ENCODE peak calls at places on chromosomes 4 and X, in ten cellular contexts. One of them, this sample, is unnamed.

GRCh38 chr4:153509724-153510123 is 43.6 kb downstream of the TMEM131L start:
- DNase-seq in WTC11: no peak
- DNase-seq in brain microvascular endothelial cell: no peak
- DNase-seq in MCF 10A: no peak
- DNase-seq in fibroblast of mammary gland: no peak
- DNase-seq in K562: no peak
- DNase-seq in neural progenitor cell: no peak
- DNase-seq in astrocyte of the spinal cord: no peak
- DNase-seq in HL-60: no peak
- DNase-seq in OCI-LY7: no peak
- DNase-seq in this sample: no peak

GRCh38 chr4:33882246-33882990 is 2361.9 kb downstream of the ARAP2 start:
- DNase-seq in WTC11: no peak
- DNase-seq in HL-60: no peak
- DNase-seq in astrocyte of the spinal cord: peak
- DNase-seq in MCF 10A: no peak
- DNase-seq in OCI-LY7: no peak
- DNase-seq in brain microvascular endothelial cell: no peak
- DNase-seq in neural progenitor cell: no peak
- DNase-seq in fibroblast of mammary gland: peak
- DNase-seq in K562: no peak
- DNase-seq in this sample: no peak

GRCh38 chr4:95507561-95507960 is 41.2 kb downstream of the UNC5C start:
- DNase-seq in MCF 10A: no peak
- DNase-seq in neural progenitor cell: no peak
- DNase-seq in fibroblast of mammary gland: no peak
- DNase-seq in OCI-LY7: no peak
- DNase-seq in astrocyte of the spinal cord: no peak
- DNase-seq in brain microvascular endothelial cell: no peak
- DNase-seq in HL-60: no peak
- DNase-seq in WTC11: no peak
- DNase-seq in K562: no peak
- DNase-seq in this sample: no peak

GRCh38 chr4:174292473-174292872 is 8.8 kb downstream of the CEP44 start:
- DNase-seq in K562: no peak
- DNase-seq in HL-60: no peak
- DNase-seq in fibroblast of mammary gland: no peak
- DNase-seq in WTC11: no peak
- DNase-seq in OCI-LY7: peak
- DNase-seq in neural progenitor cell: no peak
- DNase-seq in astrocyte of the spinal cord: no peak
- DNase-seq in brain microvascular endothelial cell: no peak
- DNase-seq in MCF 10A: no peak
- DNase-seq in this sample: no peak

GRCh38 chr4:74625981-74626380 is 168.3 kb downstream of the BTC start:
- DNase-seq in WTC11: no peak
- DNase-seq in HL-60: no peak
- DNase-seq in K562: no peak
- DNase-seq in astrocyte of the spinal cord: no peak
- DNase-seq in MCF 10A: no peak
- DNase-seq in OCI-LY7: no peak
- DNase-seq in fibroblast of mammary gland: no peak
- DNase-seq in brain microvascular endothelial cell: no peak
- DNase-seq in neural progenitor cell: no peak
- DNase-seq in this sample: no peak

GRCh38 chrX:11446331-11446730 is 153.1 kb downstream of the AMELX start:
- DNase-seq in OCI-LY7: no peak
- DNase-seq in WTC11: no peak
- DNase-seq in astrocyte of the spinal cord: peak
- DNase-seq in neural progenitor cell: no peak
- DNase-seq in brain microvascular endothelial cell: no peak
- DNase-seq in fibroblast of mammary gland: peak
- DNase-seq in HL-60: no peak
- DNase-seq in K562: no peak
- DNase-seq in MCF 10A: no peak
- DNase-seq in this sample: peak

GRCh38 chr4:7421356-7422097 is 13.2 kb downstream of the PSAPL1 start:
- DNase-seq in fibroblast of mammary gland: no peak
- DNase-seq in neural progenitor cell: no peak
- DNase-seq in astrocyte of the spinal cord: no peak
- DNase-seq in OCI-LY7: no peak
- DNase-seq in brain microvascular endothelial cell: no peak
- DNase-seq in WTC11: no peak
- DNase-seq in MCF 10A: no peak
- DNase-seq in HL-60: no peak
- DNase-seq in K562: no peak
- DNase-seq in this sample: no peak

GRCh38 chr4:85094735-85095134 is 128.2 kb upstream of the WDFY3 start:
- DNase-seq in HL-60: no peak
- DNase-seq in OCI-LY7: no peak
- DNase-seq in WTC11: no peak
- DNase-seq in brain microvascular endothelial cell: no peak
- DNase-seq in K562: no peak
- DNase-seq in astrocyte of the spinal cord: no peak
- DNase-seq in fibroblast of mammary gland: no peak
- DNase-seq in MCF 10A: no peak
- DNase-seq in neural progenitor cell: no peak
- DNase-seq in this sample: no peak

GRCh38 chr4:139214039-139214534 is 37.1 kb upstream of the ELF2 start:
- DNase-seq in MCF 10A: no peak
- DNase-seq in fibroblast of mammary gland: peak
- DNase-seq in WTC11: peak
- DNase-seq in K562: no peak
- DNase-seq in HL-60: peak
- DNase-seq in neural progenitor cell: peak
- DNase-seq in brain microvascular endothelial cell: no peak
- DNase-seq in astrocyte of the spinal cord: no peak
- DNase-seq in OCI-LY7: peak
- DNase-seq in this sample: no peak

GRCh38 chr4:2290488-2290887 is 28.6 kb upstream of the MXD4 start:
- DNase-seq in neural progenitor cell: no peak
- DNase-seq in fibroblast of mammary gland: no peak
- DNase-seq in brain microvascular endothelial cell: no peak
- DNase-seq in MCF 10A: no peak
- DNase-seq in HL-60: no peak
- DNase-seq in astrocyte of the spinal cord: no peak
- DNase-seq in OCI-LY7: no peak
- DNase-seq in K562: no peak
- DNase-seq in WTC11: no peak
- DNase-seq in this sample: no peak

GRCh38 chrX:78595901-78596502 is 63.1 kb downstream of the RTL3 start:
- DNase-seq in neural progenitor cell: peak
- DNase-seq in WTC11: peak
- DNase-seq in OCI-LY7: peak
- DNase-seq in fibroblast of mammary gland: peak
- DNase-seq in MCF 10A: peak
- DNase-seq in HL-60: no peak
- DNase-seq in brain microvascular endothelial cell: no peak
- DNase-seq in K562: no peak
- DNase-seq in astrocyte of the spinal cord: no peak
- DNase-seq in this sample: no peak
- TF ChIP-seq CTCF in neural progenitor cell: peak
- TF ChIP-seq CTCF in WTC11: peak
- TF ChIP-seq CTCF in OCI-LY7: peak
- TF ChIP-seq CTCF in fibroblast of mammary gland: peak
- TF ChIP-seq CTCF in MCF 10A: no peak
- TF ChIP-seq CTCF in HL-60: no peak
- TF ChIP-seq CTCF in brain microvascular endothelial cell: peak
- TF ChIP-seq CTCF in K562: no peak
- TF ChIP-seq CTCF in astrocyte of the spinal cord: peak
- TF ChIP-seq CTCF in this sample: no peak

GRCh38 chr4:176561368-176561767 is 231.4 kb downstream of the VEGFC start:
- DNase-seq in brain microvascular endothelial cell: no peak
- DNase-seq in astrocyte of the spinal cord: no peak
- DNase-seq in OCI-LY7: no peak
- DNase-seq in WTC11: no peak
- DNase-seq in HL-60: no peak
- DNase-seq in fibroblast of mammary gland: no peak
- DNase-seq in K562: no peak
- DNase-seq in neural progenitor cell: no peak
- DNase-seq in MCF 10A: no peak
- DNase-seq in this sample: no peak

GRCh38 chr4:176569301-176569700 is 223.4 kb downstream of the VEGFC start:
- DNase-seq in HL-60: no peak
- DNase-seq in brain microvascular endothelial cell: no peak
- DNase-seq in astrocyte of the spinal cord: no peak
- DNase-seq in OCI-LY7: no peak
- DNase-seq in K562: no peak
- DNase-seq in fibroblast of mammary gland: peak
- DNase-seq in MCF 10A: peak
- DNase-seq in neural progenitor cell: no peak
- DNase-seq in WTC11: no peak
- DNase-seq in this sample: no peak

GRCh38 chr4:176565044-176565443 is 227.7 kb downstream of the VEGFC start:
- DNase-seq in brain microvascular endothelial cell: no peak
- DNase-seq in MCF 10A: no peak
- DNase-seq in K562: no peak
- DNase-seq in astrocyte of the spinal cord: no peak
- DNase-seq in OCI-LY7: no peak
- DNase-seq in WTC11: no peak
- DNase-seq in HL-60: no peak
- DNase-seq in fibroblast of mammary gland: peak
- DNase-seq in neural progenitor cell: no peak
- DNase-seq in this sample: no peak

GRCh38 chr4:176566769-176567168 is 226.0 kb downstream of the VEGFC start:
- DNase-seq in brain microvascular endothelial cell: no peak
- DNase-seq in HL-60: no peak
- DNase-seq in WTC11: no peak
- DNase-seq in MCF 10A: no peak
- DNase-seq in fibroblast of mammary gland: no peak
- DNase-seq in K562: no peak
- DNase-seq in OCI-LY7: no peak
- DNase-seq in astrocyte of the spinal cord: no peak
- DNase-seq in neural progenitor cell: no peak
- DNase-seq in this sample: no peak

GRCh38 chr4:176563591-176563990 is 229.1 kb downstream of the VEGFC start:
- DNase-seq in K562: no peak
- DNase-seq in fibroblast of mammary gland: peak
- DNase-seq in HL-60: no peak
- DNase-seq in OCI-LY7: no peak
- DNase-seq in WTC11: no peak
- DNase-seq in MCF 10A: peak
- DNase-seq in brain microvascular endothelial cell: peak
- DNase-seq in astrocyte of the spinal cord: no peak
- DNase-seq in neural progenitor cell: no peak
- DNase-seq in this sample: no peak
- TF ChIP-seq CTCF in K562: no peak
- TF ChIP-seq CTCF in fibroblast of mammary gland: peak
- TF ChIP-seq CTCF in HL-60: no peak
- TF ChIP-seq CTCF in OCI-LY7: no peak
- TF ChIP-seq CTCF in WTC11: no peak
- TF ChIP-seq CTCF in MCF 10A: peak
- TF ChIP-seq CTCF in brain microvascular endothelial cell: peak
- TF ChIP-seq CTCF in astrocyte of the spinal cord: peak
- TF ChIP-seq CTCF in neural progenitor cell: no peak
- TF ChIP-seq CTCF in this sample: peak

DNA sequence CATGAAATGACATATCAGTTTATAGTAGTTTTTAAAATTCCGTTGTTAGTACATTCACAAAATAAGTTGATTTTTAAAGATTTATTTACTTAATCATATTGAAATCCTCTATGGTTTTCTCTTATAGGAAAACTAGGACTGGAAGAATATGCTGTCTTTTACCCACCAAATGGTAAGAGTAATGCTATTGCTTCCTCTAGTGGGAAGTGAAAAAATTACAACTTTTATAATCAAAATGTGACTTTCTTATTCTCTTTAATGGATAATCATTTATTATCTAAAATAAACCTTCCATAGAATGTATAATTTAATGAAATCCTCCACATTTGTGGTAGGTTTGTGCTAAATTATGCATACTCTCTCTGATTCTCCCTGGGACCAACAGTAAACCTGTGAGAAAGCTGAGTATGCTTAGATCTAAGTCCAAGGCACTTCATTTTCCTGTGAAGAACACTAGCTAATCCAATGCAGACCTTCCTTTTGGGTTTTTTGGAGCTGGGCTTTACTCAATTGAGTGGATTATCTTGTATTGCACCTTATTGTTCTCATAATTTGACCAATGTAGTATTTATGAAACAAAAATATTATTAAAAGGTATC is 136.2 kb downstream of the TBC1D19 start:
- DNase-seq in K562: peak
- DNase-seq in fibroblast of mammary gland: peak
- DNase-seq in WTC11: no peak
- DNase-seq in neural progenitor cell: no peak
- DNase-seq in brain microvascular endothelial cell: no peak
- DNase-seq in HL-60: no peak
- DNase-seq in OCI-LY7: peak
- DNase-seq in astrocyte of the spinal cord: peak
- DNase-seq in MCF 10A: peak
- DNase-seq in this sample: no peak
- TF ChIP-seq CTCF in K562: no peak
- TF ChIP-seq CTCF in fibroblast of mammary gland: peak
- TF ChIP-seq CTCF in WTC11: peak
- TF ChIP-seq CTCF in neural progenitor cell: peak
- TF ChIP-seq CTCF in brain microvascular endothelial cell: peak
- TF ChIP-seq CTCF in HL-60: peak
- TF ChIP-seq CTCF in OCI-LY7: peak
- TF ChIP-seq CTCF in astrocyte of the spinal cord: peak
- TF ChIP-seq CTCF in MCF 10A: peak
- TF ChIP-seq CTCF in this sample: peak

GRCh38 chr4:77306496-77306895 is 149.5 kb downstream of the CCNG2 start:
- DNase-seq in fibroblast of mammary gland: no peak
- DNase-seq in neural progenitor cell: no peak
- DNase-seq in astrocyte of the spinal cord: no peak
- DNase-seq in MCF 10A: no peak
- DNase-seq in K562: no peak
- DNase-seq in WTC11: no peak
- DNase-seq in HL-60: no peak
- DNase-seq in OCI-LY7: no peak
- DNase-seq in brain microvascular endothelial cell: no peak
- DNase-seq in this sample: no peak

GRCh38 chr4:77310931-77311330 is 153.9 kb downstream of the CCNG2 start:
- DNase-seq in HL-60: no peak
- DNase-seq in MCF 10A: peak
- DNase-seq in fibroblast of mammary gland: no peak
- DNase-seq in brain microvascular endothelial cell: no peak
- DNase-seq in WTC11: no peak
- DNase-seq in K562: no peak
- DNase-seq in astrocyte of the spinal cord: no peak
- DNase-seq in neural progenitor cell: no peak
- DNase-seq in OCI-LY7: no peak
- DNase-seq in this sample: no peak

GRCh38 chr4:77309496-77309895 is 152.5 kb downstream of the CCNG2 start:
- DNase-seq in MCF 10A: no peak
- DNase-seq in brain microvascular endothelial cell: no peak
- DNase-seq in OCI-LY7: no peak
- DNase-seq in fibroblast of mammary gland: no peak
- DNase-seq in WTC11: no peak
- DNase-seq in astrocyte of the spinal cord: no peak
- DNase-seq in neural progenitor cell: no peak
- DNase-seq in HL-60: no peak
- DNase-seq in K562: no peak
- DNase-seq in this sample: no peak

GRCh38 chr4:77305766-77306165 is 148.8 kb downstream of the CCNG2 start:
- DNase-seq in MCF 10A: no peak
- DNase-seq in K562: no peak
- DNase-seq in OCI-LY7: no peak
- DNase-seq in fibroblast of mammary gland: no peak
- DNase-seq in astrocyte of the spinal cord: no peak
- DNase-seq in neural progenitor cell: no peak
- DNase-seq in brain microvascular endothelial cell: no peak
- DNase-seq in HL-60: no peak
- DNase-seq in WTC11: no peak
- DNase-seq in this sample: no peak

GRCh38 chr4:77308843-77309242 is 151.8 kb downstream of the CCNG2 start:
- DNase-seq in OCI-LY7: peak
- DNase-seq in astrocyte of the spinal cord: peak
- DNase-seq in brain microvascular endothelial cell: peak
- DNase-seq in WTC11: no peak
- DNase-seq in fibroblast of mammary gland: peak
- DNase-seq in MCF 10A: peak
- DNase-seq in HL-60: peak
- DNase-seq in K562: peak
- DNase-seq in neural progenitor cell: peak
- DNase-seq in this sample: no peak
- TF ChIP-seq CTCF in OCI-LY7: peak
- TF ChIP-seq CTCF in astrocyte of the spinal cord: peak
- TF ChIP-seq CTCF in brain microvascular endothelial cell: peak
- TF ChIP-seq CTCF in WTC11: no peak
- TF ChIP-seq CTCF in fibroblast of mammary gland: peak
- TF ChIP-seq CTCF in MCF 10A: peak
- TF ChIP-seq CTCF in HL-60: no peak
- TF ChIP-seq CTCF in K562: peak
- TF ChIP-seq CTCF in neural progenitor cell: peak
- TF ChIP-seq CTCF in this sample: peak

This sample was measured in astrocyte of the cerebellum.